ENCODE peak calls at places on chromosomes 3 and 15, in six cellular contexts. U, R, B, G, I and J are unnamed samples.

GRCh38 chr3:41683666-41684350 is 278.1 kb downstream of the ULK4 start:
- DNase-seq in U (no peak), R (no peak), B (peak), G (no peak), I (no peak), J (no peak)

GRCh38 chr15:73691398-73691797 is 7.2 kb downstream of the CD276 start:
- DNase-seq in U (peak), R (peak), B (peak), G (peak), I (no peak), J (peak)

GRCh38 chr3:196638922-196639516 is 475 bp upstream of the NRROS start:
- DNase-seq in U (no peak), R (no peak), B (no peak), G (no peak), I (no peak), J (no peak)

GRCh38 chr15:66894363-66894762 is 171.0 kb upstream of the SMAD3 start:
- DNase-seq in U (no peak), R (no peak), B (peak), G (no peak), I (no peak), J (no peak)

GRCh38 chr15:58380280-58380945 is 51.4 kb upstream of the LIPC start:
- DNase-seq in U (no peak), R (no peak), B (no peak), G (no peak), I (no peak), J (no peak)

GRCh38 chr3:73765878-73766564 is 141.3 kb upstream of the PDZRN3 start:
- DNase-seq in U (no peak), R (no peak), B (no peak), G (no peak), I (no peak), J (no peak)

GRCh38 chr3:139307072-139307491 is 36.7 kb upstream of the MRPS22 start:
- DNase-seq in U (no peak), R (no peak), B (no peak), G (no peak), I (no peak), J (no peak)

GRCh38 chr15:51380999-51381806 is 39.7 kb downstream of the GLDN start:
- DNase-seq in U (peak), R (peak), B (peak), G (peak), I (peak), J (peak)

GRCh38 chr3:178996399-178996798 is 75.2 kb downstream of the ZMAT3 start:
- DNase-seq in U (no peak), R (no peak), B (no peak), G (no peak), I (no peak), J (no peak)

GRCh38 chr15:48672206-48672605 is 26.7 kb upstream of the FBN1 start:
- DNase-seq in U (no peak), R (no peak), B (no peak), G (no peak), I (no peak), J (no peak)

GRCh38 chr15:39193611-39194010 is 387.3 kb upstream of the THBS1 start:
- DNase-seq in U (no peak), R (no peak), B (no peak), G (no peak), I (no peak), J (no peak)

GRCh38 chr3:82308755-82309154 is 547.3 kb upstream of the GBE1 start:
- DNase-seq in U (no peak), R (no peak), B (no peak), G (no peak), I (no peak), J (no peak)

GRCh38 chr15:74901612-74902063 is 5.0 kb downstream of the FAM219B start:
- DNase-seq in U (peak), R (peak), B (peak), G (peak), I (peak), J (peak)

GRCh38 chr15:98826658-98827057 is 178.3 kb downstream of the IGF1R start:
- DNase-seq in U (no peak), R (no peak), B (no peak), G (no peak), I (no peak), J (no peak)

GRCh38 chr15:32778391-32779176 is 60.8 kb downstream of the GREM1 start:
- DNase-seq in U (no peak), R (no peak), B (peak), G (no peak), I (no peak), J (no peak)

GRCh38 chr3:141242035-141242721 is 10.6 kb downstream of the PXYLP1 start:
- DNase-seq in U (no peak), R (no peak), B (no peak), G (peak), I (no peak), J (no peak)

GRCh38 chr15:95972136-95972553 is 358.4 kb upstream of the NR2F2 start:
- DNase-seq in U (peak), R (peak), B (no peak), G (no peak), I (no peak), J (no peak)

GRCh38 chr15:78130466-78131294 is 565 bp downstream of the CIB2 start:
- DNase-seq in U (no peak), R (no peak), B (no peak), G (no peak), I (no peak), J (no peak)

DNA sequence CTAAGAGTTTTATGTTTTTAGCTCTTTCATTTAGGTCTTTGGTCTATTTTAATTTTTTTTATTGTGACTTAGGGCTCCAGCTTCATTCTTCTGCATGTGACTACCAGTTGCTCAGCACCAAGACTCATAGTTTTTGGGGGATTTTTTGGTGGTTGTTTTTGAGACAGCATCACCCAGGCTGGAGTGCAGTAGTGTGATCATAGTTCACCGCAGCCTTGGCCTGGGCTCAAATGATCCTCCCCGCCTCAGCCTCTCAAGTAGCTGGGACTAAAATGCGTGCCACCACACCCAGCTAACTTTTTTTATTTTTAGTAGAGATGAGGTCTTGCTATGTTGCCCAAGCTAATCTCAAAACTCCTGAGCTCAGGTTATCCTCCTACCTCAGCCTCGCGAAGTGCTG is 19.4 kb downstream of the CDV3 start:
- DNase-seq in U (no peak), R (no peak), B (no peak), G (no peak), I (no peak), J (no peak)
- H3K27ac ChIP-seq in U (no peak), R (no peak), B (no peak), G (no peak), I (no peak), J (no peak)

DNA sequence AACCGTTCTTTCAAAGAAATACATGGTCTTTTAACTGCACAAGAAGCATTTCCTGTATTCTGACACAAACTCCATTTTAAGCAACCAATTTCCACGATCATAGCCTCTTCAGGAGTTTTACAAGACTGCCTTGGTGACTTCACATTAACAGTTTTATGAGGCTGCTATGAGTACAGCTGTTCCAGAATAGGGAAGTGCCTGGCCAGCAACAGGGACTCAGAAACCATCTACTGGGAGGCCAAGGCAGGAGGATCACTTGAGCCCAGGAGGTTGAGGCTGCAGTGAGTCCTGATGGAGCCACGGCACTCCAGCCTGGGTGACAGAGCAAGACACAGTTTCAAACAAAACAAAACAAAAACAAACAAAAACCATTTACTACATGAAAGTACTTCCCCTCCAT is 78.5 kb downstream of the B3GNT5 start:
- DNase-seq in U (no peak), R (no peak), B (no peak), G (no peak), I (no peak), J (no peak)
- H3K27ac ChIP-seq in U (no peak), R (no peak), B (no peak), G (no peak), I (no peak), J (no peak)

GRCh38 chr3:188036375-188036985 is 117.5 kb upstream of the LPP start:
- DNase-seq in U (peak), R (no peak), B (no peak), G (no peak), I (peak), J (no peak)
- H3K27ac ChIP-seq in U (peak), R (no peak), B (no peak), G (no peak), I (no peak), J (no peak)

GRCh38 chr3:150251654-150252053 is 156.4 kb upstream of the TSC22D2 start:
- DNase-seq in U (no peak), R (no peak), B (peak), G (no peak), I (no peak), J (no peak)

GRCh38 chr3:150255416-150255815 is 152.7 kb upstream of the TSC22D2 start:
- DNase-seq in U (peak), R (no peak), B (no peak), G (no peak), I (no peak), J (no peak)

GRCh38 chr3:150254199-150254786 is 153.8 kb upstream of the TSC22D2 start:
- DNase-seq in U (no peak), R (no peak), B (no peak), G (no peak), I (no peak), J (no peak)

GRCh38 chr3:150252462-150252861 is 155.6 kb upstream of the TSC22D2 start:
- DNase-seq in U (no peak), R (no peak), B (no peak), G (no peak), I (no peak), J (no peak)

DNA sequence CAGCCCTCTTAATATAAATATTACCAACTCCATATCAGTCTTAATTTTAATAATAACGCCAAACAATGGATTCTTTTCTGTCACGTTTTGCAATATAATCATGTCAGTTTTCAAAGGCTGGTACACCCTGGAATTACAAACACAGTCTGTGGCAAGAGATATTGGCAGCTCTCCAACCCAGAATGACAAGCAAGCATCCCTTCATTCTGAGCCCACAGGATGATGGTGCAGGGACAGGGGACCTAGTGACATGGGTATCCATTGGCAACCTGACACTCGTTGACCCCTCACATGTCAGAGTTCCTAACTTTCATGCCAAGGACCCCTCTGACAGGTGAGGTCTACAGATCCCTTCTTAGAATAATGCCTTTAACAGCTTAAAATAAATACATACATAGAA is 154.5 kb upstream of the TSC22D2 start:
- DNase-seq in U (no peak), R (no peak), B (peak), G (no peak), I (no peak), J (no peak)
- H3K27ac ChIP-seq in U (no peak), R (no peak), B (no peak), G (no peak), I (no peak), J (no peak)

DNA sequence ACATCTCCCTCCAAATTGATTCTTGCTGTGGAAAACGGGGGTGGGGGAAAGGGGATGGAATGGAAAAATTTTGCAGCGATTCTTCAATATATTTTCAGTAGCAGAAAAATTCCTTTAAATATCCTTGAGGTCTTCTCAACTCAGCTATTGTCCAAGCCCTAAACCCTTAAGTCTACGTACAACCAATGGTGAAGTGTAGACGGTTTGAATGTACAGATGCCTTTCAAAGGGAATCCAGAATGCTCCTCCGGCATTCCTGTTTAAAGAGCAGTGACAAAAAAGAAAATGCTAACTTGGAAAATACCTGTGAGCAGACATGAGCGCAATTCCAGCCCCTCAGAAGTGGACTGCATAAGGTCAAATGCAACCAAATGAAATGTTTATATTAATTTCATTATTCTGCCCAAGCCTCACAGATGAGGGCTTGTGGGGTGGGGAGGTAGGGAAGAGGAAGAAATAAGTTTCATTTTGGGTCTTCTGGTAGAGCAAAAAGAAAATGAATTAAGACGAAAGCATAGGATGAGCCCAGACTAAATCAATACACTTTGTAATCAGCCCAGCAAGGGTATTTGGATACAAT is 2.8 kb downstream of the FOXP1 start:
- DNase-seq in U (no peak), R (no peak), B (no peak), G (no peak), I (peak), J (no peak)
- H3K27ac ChIP-seq in U (peak), R (peak), B (no peak), G (no peak), I (peak), J (peak)

DNA sequence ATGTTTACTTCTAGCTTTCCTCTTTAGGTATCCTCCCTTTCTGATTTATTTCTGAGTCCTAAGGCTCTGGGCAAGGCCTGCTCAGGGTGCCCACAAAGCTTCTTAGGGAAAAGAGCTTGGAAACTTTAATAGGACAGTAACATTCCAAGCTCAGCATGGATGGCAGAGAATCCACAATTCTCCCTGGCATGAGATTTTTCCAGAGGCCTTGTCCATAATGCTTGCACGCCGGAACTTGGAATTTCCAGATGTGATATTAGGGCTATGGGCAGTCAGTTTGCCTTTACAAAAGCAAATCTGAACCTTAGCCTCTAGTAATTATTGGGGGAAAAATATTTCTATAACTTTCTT is 139.0 kb upstream of the RBMS3 start:
- DNase-seq in U (no peak), R (no peak), B (no peak), G (no peak), I (no peak), J (no peak)
- H3K27ac ChIP-seq in U (no peak), R (peak), B (no peak), G (no peak), I (no peak), J (no peak)

DNA sequence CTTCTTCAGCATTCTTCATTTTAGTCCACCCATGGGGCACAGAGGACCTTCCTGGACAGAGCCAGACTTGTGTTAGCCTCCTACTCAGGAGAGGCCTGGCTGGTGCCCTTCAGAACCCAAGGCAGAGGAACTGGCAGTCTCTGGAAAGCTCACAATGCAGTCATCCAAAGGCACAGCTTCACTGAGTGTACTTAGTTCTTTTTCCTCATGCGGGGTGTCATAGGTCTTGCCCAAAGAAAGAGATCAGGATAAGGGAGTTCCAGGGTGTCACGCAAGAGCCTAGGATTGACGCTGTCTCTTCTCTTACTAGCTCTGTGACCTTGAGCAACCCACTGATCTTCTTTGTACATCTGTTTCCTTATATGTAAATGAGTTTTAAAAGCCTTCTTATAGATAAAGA is 58.7 kb downstream of the CD200 start:
- DNase-seq in U (no peak), R (no peak), B (no peak), G (no peak), I (no peak), J (no peak)
- H3K27ac ChIP-seq in U (no peak), R (peak), B (no peak), G (no peak), I (no peak), J (peak)

DNA sequence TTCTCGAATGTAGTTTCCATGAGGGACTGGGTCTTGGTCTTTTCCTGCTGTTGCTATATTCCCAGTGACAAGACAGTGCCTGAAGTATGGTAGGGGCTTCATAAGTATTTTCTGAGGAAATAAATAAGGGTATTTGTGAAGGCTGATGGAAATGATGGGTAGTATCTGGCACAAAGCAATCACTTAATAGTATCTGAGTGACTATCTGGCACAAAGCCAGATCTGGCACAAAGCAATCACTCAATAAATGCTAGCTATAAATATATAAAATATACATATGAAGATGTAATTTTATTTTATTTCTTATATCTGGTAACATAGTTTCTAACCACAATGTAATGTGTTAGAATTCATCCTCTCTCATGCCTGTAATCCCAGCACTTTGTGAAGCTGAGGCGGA is 20.7 kb upstream of the PROK2 start:
- DNase-seq in U (no peak), R (no peak), B (no peak), G (no peak), I (no peak), J (no peak)
- H3K27ac ChIP-seq in U (no peak), R (no peak), B (no peak), G (no peak), I (no peak), J (no peak)